ENCODE peak calls at places on chromosomes 11 and 22, in five cellular contexts. S is Kasumi-1, L is psoas muscle, I is brain microvascular endothelial cell, R is NCI-H1092. A is an unnamed sample.

GRCh38 chr11:7906481-7906880 is 24.6 kb downstream of the OR10A6 start:
- DNase-seq in S (no peak), L (no peak), I (no peak), R (no peak), A (no peak)

GRCh38 chr11:72773291-72773690 is 20.6 kb downstream of the STARD10 start:
- DNase-seq in S (peak), L (peak), I (peak), R (no peak), A (no peak)

GRCh38 chr22:29408925-29409324 is 20.6 kb upstream of the AP1B1 start:
- DNase-seq in S (no peak), L (no peak), I (no peak), R (no peak), A (no peak)

GRCh38 chr11:128338806-128339205 is 248.6 kb downstream of the ETS1 start:
- DNase-seq in S (no peak), L (no peak), I (no peak), R (no peak), A (no peak)

GRCh38 chr22:17960695-17961442 is 63.5 kb downstream of the MICAL3 start:
- DNase-seq in S (no peak), L (no peak), I (no peak), R (no peak), A (no peak)

GRCh38 chr11:63553759-63554158 is 9.4 kb downstream of the PLAAT2 start:
- DNase-seq in S (peak), L (no peak), I (no peak), R (no peak), A (no peak)

GRCh38 chr22:17087176-17088131 is 2.7 kb downstream of the IL17RA start:
- DNase-seq in S (peak), L (no peak), I (peak), R (no peak), A (no peak)

GRCh38 chr22:40791241-40791640 is 27.9 kb downstream of the SLC25A17 start:
- DNase-seq in S (no peak), L (no peak), I (peak), R (no peak), A (no peak)

GRCh38 chr11:67520856-67521824 is 2.1 kb downstream of the CABP2 start:
- DNase-seq in S (no peak), L (no peak), I (no peak), R (no peak), A (no peak)

GRCh38 chr11:42544726-42545125 is 767.1 kb upstream of the API5 start:
- DNase-seq in S (no peak), L (no peak), I (no peak), R (no peak), A (no peak)

GRCh38 chr11:87878373-87878779 is 296.9 kb downstream of the RAB38 start:
- DNase-seq in S (peak), L (no peak), I (peak), R (no peak), A (no peak)

A was measured in smooth muscle cell of the brain vasculature.